ENCODE peak calls at places on chromosomes 11 and 22, in five cellular contexts. O is CD4-positive, CD25-positive, alpha-beta regulatory T cell; T is foreskin fibroblast; H is mesendoderm; N is AG04450. L is an unnamed sample.

GRCh38 chr11:86888164-86888977 is 66.8 kb downstream of the FZD4 start:
- DNase-seq in N (peak), H (no peak), O (no peak), T (peak), L (no peak)

GRCh38 chr11:30346068-30346688 is 23.3 kb downstream of the ARL14EP start:
- DNase-seq in H (peak), T (peak), N (peak), O (no peak), L (peak)

GRCh38 chr11:70525006-70525405 is 126.7 kb downstream of the CTTN start:
- DNase-seq in H (no peak), O (no peak), N (no peak), T (no peak), L (peak)

GRCh38 chr11:122754553-122755322 is 83.6 kb upstream of the CRTAM start:
- DNase-seq in N (no peak), H (peak), O (no peak), T (no peak), L (no peak)

GRCh38 chr11:128903248-128904041 is 12.3 kb downstream of the KCNJ5 start:
- DNase-seq in H (peak), T (no peak), N (no peak), O (no peak), L (peak)

GRCh38 chr11:117662255-117662654 is 134.8 kb downstream of the DSCAML1 start:
- DNase-seq in N (no peak), H (no peak), O (no peak), T (no peak), L (no peak)

GRCh38 chr11:63560506-63561179 is 2.5 kb downstream of the PLAAT2 start:
- DNase-seq in H (no peak), N (no peak), T (no peak), O (no peak), L (peak)

GRCh38 chr11:122861631-122862030 is 20.9 kb upstream of the JHY start:
- DNase-seq in T (no peak), N (no peak), H (no peak), O (no peak), L (peak)

GRCh38 chr11:705646-706438 is at the start of gene EPS8L2:
- DNase-seq in H (no peak), O (no peak), N (no peak), T (peak), L (peak)

GRCh38 chr11:73972620-73973449 is 9.8 kb downstream of the UCP2 start:
- DNase-seq in O (no peak), N (no peak), H (no peak), T (no peak), L (peak)

DNA sequence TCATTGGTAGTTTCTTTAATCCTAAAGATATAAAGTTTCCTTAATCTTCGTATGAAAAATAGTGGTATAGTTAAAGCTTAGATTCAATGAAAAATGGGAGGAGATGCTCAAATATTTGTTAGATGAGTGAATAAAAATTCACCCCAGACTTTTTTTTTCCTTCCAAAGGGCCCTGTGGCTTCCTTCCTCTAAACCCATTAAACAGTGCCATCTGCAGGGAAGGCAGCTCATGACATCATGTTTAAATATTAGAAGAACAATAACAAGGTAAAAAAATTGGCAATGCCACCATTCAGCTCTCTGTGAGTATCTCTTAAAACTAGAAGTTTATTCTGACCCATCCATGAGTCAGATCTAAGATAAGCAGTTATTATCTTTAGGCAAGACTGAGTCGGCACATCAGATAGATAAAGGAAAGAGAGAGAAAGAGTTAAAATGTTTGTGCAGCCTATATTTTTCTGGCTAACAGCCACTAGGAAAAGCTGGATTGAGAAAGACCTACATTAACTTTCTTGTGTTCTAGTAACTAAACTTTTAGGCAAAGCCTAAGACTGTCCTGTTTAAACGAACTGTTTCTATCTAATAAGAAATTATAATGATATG is 19.1 kb upstream of the OOSP1 start:
- DNase-seq in O (no peak), T (peak), N (no peak), H (peak), L (peak)
- H3K4me3 ChIP-seq in O (no peak), T (no peak), N (no peak), H (no peak), L (no peak)

DNA sequence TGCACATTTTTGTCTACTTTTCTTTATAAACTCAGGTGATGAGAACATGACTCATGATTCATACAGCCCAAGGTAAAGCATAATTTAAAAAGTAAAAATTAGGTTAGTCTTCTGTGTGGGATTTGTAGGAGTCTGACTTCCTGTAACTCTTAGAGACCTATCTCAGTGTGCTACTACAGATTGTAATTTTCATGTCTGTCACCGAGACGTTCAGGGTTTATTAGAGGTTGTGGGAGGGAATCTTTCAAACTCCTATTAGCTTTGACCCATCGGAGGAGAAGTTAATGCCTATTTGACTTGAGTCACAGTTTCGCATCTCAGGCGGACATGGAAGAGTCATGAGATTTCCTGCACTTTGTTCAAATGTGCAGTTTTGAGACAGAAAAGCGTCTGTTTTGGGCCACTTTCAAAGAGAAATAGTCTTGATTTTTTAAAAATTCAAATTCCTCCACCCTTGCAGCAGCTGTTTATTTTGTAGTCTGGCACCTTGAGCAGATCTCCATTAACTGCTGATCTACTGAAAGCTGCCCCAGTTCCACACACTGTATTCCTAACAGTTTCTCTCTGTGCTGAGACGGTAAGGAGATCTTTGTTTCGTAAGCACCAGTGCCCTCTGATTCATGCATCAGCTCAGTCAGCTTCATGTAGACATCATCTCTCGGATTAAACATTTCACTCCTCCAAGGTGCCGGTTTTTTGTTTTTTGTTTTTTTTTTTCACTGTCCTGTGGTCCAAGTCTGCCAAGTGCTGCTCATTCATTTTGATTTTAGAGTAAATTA is 24.3 kb downstream of the ALKBH3 start:
- DNase-seq in T (peak), H (peak), N (no peak), O (no peak), L (peak)
- H3K4me3 ChIP-seq in T (no peak), H (no peak), N (no peak), O (no peak), L (no peak)

GRCh38 chr22:30250039-30250565 is 3.5 kb upstream of the LIF start:
- DNase-seq in O (no peak), N (no peak), T (no peak), H (no peak), L (no peak)

GRCh38 chr22:30248484-30248883 is 1.9 kb upstream of the LIF start:
- DNase-seq in T (no peak), O (no peak), N (no peak), H (no peak), L (no peak)

GRCh38 chr22:30247974-30248373 is 1.4 kb upstream of the LIF start:
- DNase-seq in O (no peak), H (no peak), N (no peak), T (no peak), L (no peak)

GRCh38 chr22:30250713-30251267 is 4.2 kb upstream of the LIF start:
- DNase-seq in N (no peak), H (no peak), T (peak), O (no peak), L (peak)

GRCh38 chr22:30249049-30250038 is 2.8 kb upstream of the LIF start:
- DNase-seq in N (no peak), O (no peak), H (no peak), T (peak), L (no peak)
- H3K4me3 ChIP-seq in N (no peak), O (no peak), H (no peak), T (no peak), L (no peak)

GRCh38 chr11:12377824-12378593 is 638 bp downstream of the PARVA start:
- DNase-seq in N (no peak), T (peak), H (peak), O (no peak), L (peak)
- H3K4me3 ChIP-seq in N (peak), T (peak), H (peak), O (peak), L (peak)

DNA sequence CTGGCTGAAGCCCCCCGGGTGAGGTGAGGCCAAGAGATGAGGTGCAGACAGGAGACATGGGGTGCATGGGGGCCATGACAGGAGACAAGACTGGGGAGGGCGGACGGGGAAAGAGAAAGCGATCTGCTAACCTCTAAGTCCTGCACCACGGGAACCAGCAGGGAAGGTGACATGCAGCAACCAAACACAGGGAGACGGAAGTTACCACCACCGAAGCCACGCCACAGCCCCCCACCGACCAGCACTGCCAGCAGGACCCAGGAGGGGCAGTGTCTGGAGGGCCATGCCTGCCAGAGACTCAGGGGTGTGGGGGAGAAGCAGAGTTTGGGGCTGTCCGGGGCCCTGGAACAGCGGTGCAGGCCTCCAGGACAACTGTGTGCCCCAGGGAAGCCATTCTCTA is 14.1 kb upstream of the RASL10A start:
- DNase-seq in T (no peak), O (no peak), H (no peak), N (no peak), L (no peak)
- H3K4me3 ChIP-seq in T (no peak), O (no peak), H (no peak), N (no peak), L (no peak)

DNA sequence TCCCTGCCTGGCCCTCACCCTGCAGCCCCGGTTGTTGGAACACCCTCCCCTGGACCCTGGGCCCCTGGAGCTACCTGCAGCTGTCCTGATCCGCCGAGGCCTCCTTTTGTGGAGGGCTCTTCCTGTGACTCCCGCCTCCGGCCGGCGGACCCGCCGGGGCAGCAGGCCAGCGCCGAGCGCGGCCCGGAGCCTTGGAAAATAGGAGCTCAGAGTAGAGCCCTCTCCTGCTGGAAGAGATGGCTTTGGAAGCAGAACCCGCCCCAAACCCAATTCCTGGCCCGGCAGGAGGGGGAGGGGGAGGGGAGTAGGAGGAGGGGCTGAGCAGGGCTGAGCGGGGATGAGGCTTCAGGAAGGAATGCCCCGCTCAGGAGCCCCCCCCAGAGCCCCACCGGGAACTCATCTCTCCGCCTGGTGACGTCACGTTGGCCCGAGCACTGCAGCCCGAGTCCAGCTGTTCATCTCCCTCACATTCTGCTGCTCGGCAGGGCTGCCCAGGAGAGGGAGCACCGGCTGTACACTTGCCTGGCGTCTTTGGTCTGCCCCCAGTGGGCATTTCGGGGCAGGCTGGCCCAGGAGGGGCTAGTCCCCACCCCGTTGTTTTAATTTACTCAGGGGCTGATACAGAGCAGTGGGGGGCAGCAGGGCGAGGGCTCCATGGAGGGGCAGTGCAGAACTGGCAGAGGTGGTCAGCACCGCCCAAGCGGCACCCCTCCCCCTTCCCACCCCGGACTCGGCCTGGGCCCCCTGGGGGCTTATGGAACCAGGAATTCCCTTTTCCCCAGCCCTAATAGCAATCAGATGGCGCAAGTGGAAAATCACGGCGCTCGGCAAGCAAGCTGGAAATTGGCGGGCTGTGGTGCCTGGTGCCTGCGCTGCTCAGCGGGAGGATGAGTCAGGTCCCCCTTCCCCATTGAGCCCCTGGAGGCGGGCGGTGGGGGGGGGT is at the start of gene MRGPRF:
- DNase-seq in N (peak), O (no peak), T (peak), H (peak), L (no peak)
- H3K4me3 ChIP-seq in N (peak), O (no peak), T (peak), H (no peak), L (no peak)

L was measured in epithelial cell of esophagus.